ENCODE peak calls at places on chromosomes 1 and 21, in five cellular contexts. One of them, this sample, is unnamed.

GRCh38 chr1:62439652-62440371 is 3.0 kb downstream of the USP1 start:
- DNase-seq in GM13977: peak
- DNase-seq in epithelial cell of esophagus: no peak
- DNase-seq in astrocyte of the spinal cord: no peak
- DNase-seq in DND-41: no peak
- DNase-seq in this sample: no peak

GRCh38 chr1:235336903-235337302 is 8.5 kb downstream of the GGPS1 start:
- DNase-seq in GM13977: no peak
- DNase-seq in epithelial cell of esophagus: no peak
- DNase-seq in astrocyte of the spinal cord: no peak
- DNase-seq in DND-41: peak
- DNase-seq in this sample: no peak

GRCh38 chr21:44932366-44933181 is 7.3 kb upstream of the SLX9 start:
- DNase-seq in GM13977: peak
- DNase-seq in epithelial cell of esophagus: peak
- DNase-seq in astrocyte of the spinal cord: no peak
- DNase-seq in DND-41: peak
- DNase-seq in this sample: peak

GRCh38 chr21:42707207-42707830 is 53.9 kb downstream of the PDE9A start:
- DNase-seq in GM13977: no peak
- DNase-seq in epithelial cell of esophagus: no peak
- DNase-seq in astrocyte of the spinal cord: no peak
- DNase-seq in DND-41: no peak
- DNase-seq in this sample: no peak

GRCh38 chr1:31701137-31701736 is 2.6 kb downstream of the COL16A1 start:
- DNase-seq in GM13977: no peak
- DNase-seq in epithelial cell of esophagus: peak
- DNase-seq in astrocyte of the spinal cord: peak
- DNase-seq in DND-41: peak
- DNase-seq in this sample: no peak

GRCh38 chr1:3245344-3245743 is 176.3 kb downstream of the PRDM16 start:
- DNase-seq in GM13977: no peak
- DNase-seq in epithelial cell of esophagus: no peak
- DNase-seq in astrocyte of the spinal cord: no peak
- DNase-seq in DND-41: no peak
- DNase-seq in this sample: no peak

GRCh38 chr1:221726331-221726692 is 15.6 kb downstream of the DUSP10 start:
- DNase-seq in GM13977: peak
- DNase-seq in epithelial cell of esophagus: no peak
- DNase-seq in astrocyte of the spinal cord: no peak
- DNase-seq in DND-41: no peak
- DNase-seq in this sample: no peak

GRCh38 chr1:21624577-21625389 is 44.4 kb downstream of the RAP1GAP start:
- DNase-seq in GM13977: no peak
- DNase-seq in epithelial cell of esophagus: no peak
- DNase-seq in astrocyte of the spinal cord: no peak
- DNase-seq in DND-41: no peak
- DNase-seq in this sample: no peak

GRCh38 chr1:240092301-240093119 is 827 bp downstream of the FMN2 start:
- DNase-seq in GM13977: peak
- DNase-seq in epithelial cell of esophagus: peak
- DNase-seq in astrocyte of the spinal cord: peak
- DNase-seq in DND-41: no peak
- DNase-seq in this sample: no peak

GRCh38 chr1:208997726-208998312 is 585.7 kb upstream of the CAMK1G start:
- DNase-seq in GM13977: no peak
- DNase-seq in epithelial cell of esophagus: peak
- DNase-seq in astrocyte of the spinal cord: no peak
- DNase-seq in DND-41: no peak
- DNase-seq in this sample: no peak

GRCh38 chr1:86380257-86380861 is 15.8 kb downstream of the ODF2L start:
- DNase-seq in GM13977: peak
- DNase-seq in epithelial cell of esophagus: peak
- DNase-seq in astrocyte of the spinal cord: peak
- DNase-seq in DND-41: no peak
- DNase-seq in this sample: no peak

GRCh38 chr1:62325696-62326095 is 6.5 kb upstream of the KANK4 start:
- DNase-seq in GM13977: no peak
- DNase-seq in epithelial cell of esophagus: peak
- DNase-seq in astrocyte of the spinal cord: peak
- DNase-seq in DND-41: no peak
- DNase-seq in this sample: no peak

GRCh38 chr1:59928996-59929395 is 2.4 kb upstream of the CYP2J2 start:
- DNase-seq in GM13977: no peak
- DNase-seq in epithelial cell of esophagus: peak
- DNase-seq in astrocyte of the spinal cord: no peak
- DNase-seq in DND-41: no peak
- DNase-seq in this sample: no peak

GRCh38 chr1:174875306-174875705 is 124.4 kb upstream of the CACYBP start:
- DNase-seq in GM13977: no peak
- DNase-seq in epithelial cell of esophagus: peak
- DNase-seq in astrocyte of the spinal cord: no peak
- DNase-seq in DND-41: no peak
- DNase-seq in this sample: no peak

GRCh38 chr1:19398309-19398760 is 86.2 kb downstream of the SLC66A1 start:
- DNase-seq in GM13977: no peak
- DNase-seq in epithelial cell of esophagus: peak
- DNase-seq in astrocyte of the spinal cord: peak
- DNase-seq in DND-41: no peak
- DNase-seq in this sample: no peak

GRCh38 chr1:202023033-202023433 is 12.6 kb downstream of the ELF3 start:
- DNase-seq in GM13977: no peak
- DNase-seq in epithelial cell of esophagus: peak
- DNase-seq in astrocyte of the spinal cord: no peak
- DNase-seq in DND-41: no peak
- DNase-seq in this sample: no peak

GRCh38 chr1:223264983-223265663 is 98.9 kb downstream of the SUSD4 start:
- DNase-seq in GM13977: no peak
- DNase-seq in epithelial cell of esophagus: no peak
- DNase-seq in astrocyte of the spinal cord: no peak
- DNase-seq in DND-41: no peak
- DNase-seq in this sample: no peak

GRCh38 chr1:42945171-42945570 is 13.5 kb downstream of the SLC2A1 start:
- DNase-seq in GM13977: no peak
- DNase-seq in epithelial cell of esophagus: no peak
- DNase-seq in astrocyte of the spinal cord: no peak
- DNase-seq in DND-41: no peak
- DNase-seq in this sample: no peak

GRCh38 chr1:3185896-3186525 is 117.0 kb downstream of the PRDM16 start:
- DNase-seq in GM13977: no peak
- DNase-seq in epithelial cell of esophagus: no peak
- DNase-seq in astrocyte of the spinal cord: no peak
- DNase-seq in DND-41: no peak
- DNase-seq in this sample: no peak

GRCh38 chr1:67582625-67583461 is 102.2 kb upstream of the GADD45A start:
- DNase-seq in GM13977: no peak
- DNase-seq in epithelial cell of esophagus: no peak
- DNase-seq in astrocyte of the spinal cord: peak
- DNase-seq in DND-41: no peak
- DNase-seq in this sample: no peak

GRCh38 chr1:110310300-110310699 is 28.9 kb upstream of the RBM15 start:
- DNase-seq in GM13977: no peak
- DNase-seq in epithelial cell of esophagus: no peak
- DNase-seq in astrocyte of the spinal cord: no peak
- DNase-seq in DND-41: no peak
- DNase-seq in this sample: no peak

GRCh38 chr1:170354216-170354615 is 177.8 kb upstream of the GORAB start:
- DNase-seq in GM13977: no peak
- DNase-seq in epithelial cell of esophagus: no peak
- DNase-seq in astrocyte of the spinal cord: no peak
- DNase-seq in DND-41: no peak
- DNase-seq in this sample: no peak

GRCh38 chr1:11918779-11919519 is 7.3 kb downstream of the KIAA2013 start:
- DNase-seq in GM13977: no peak
- DNase-seq in epithelial cell of esophagus: peak
- DNase-seq in astrocyte of the spinal cord: peak
- DNase-seq in DND-41: no peak
- DNase-seq in this sample: no peak

GRCh38 chr1:68308034-68308433 is 75.7 kb upstream of the WLS start:
- DNase-seq in GM13977: no peak
- DNase-seq in epithelial cell of esophagus: no peak
- DNase-seq in astrocyte of the spinal cord: no peak
- DNase-seq in DND-41: no peak
- DNase-seq in this sample: no peak

GRCh38 chr1:43308635-43309580 is 8.1 kb downstream of the TIE1 start:
- DNase-seq in GM13977: no peak
- DNase-seq in epithelial cell of esophagus: no peak
- DNase-seq in astrocyte of the spinal cord: no peak
- DNase-seq in DND-41: no peak
- DNase-seq in this sample: no peak

GRCh38 chr1:188023206-188023605 is 1194.5 kb downstream of the PLA2G4A start:
- DNase-seq in GM13977: no peak
- DNase-seq in epithelial cell of esophagus: peak
- DNase-seq in astrocyte of the spinal cord: peak
- DNase-seq in DND-41: no peak
- DNase-seq in this sample: no peak

GRCh38 chr1:46562498-46562897 is 11.1 kb upstream of the KNCN start:
- DNase-seq in GM13977: no peak
- DNase-seq in epithelial cell of esophagus: no peak
- DNase-seq in astrocyte of the spinal cord: no peak
- DNase-seq in DND-41: no peak
- DNase-seq in this sample: no peak

GRCh38 chr21:38365521-38365920 is 108.7 kb downstream of the KCNJ15 start:
- DNase-seq in GM13977: no peak
- DNase-seq in epithelial cell of esophagus: no peak
- DNase-seq in astrocyte of the spinal cord: no peak
- DNase-seq in DND-41: no peak
- DNase-seq in this sample: no peak

GRCh38 chr1:83497563-83497962 is 501.4 kb downstream of the TTLL7 start:
- DNase-seq in GM13977: no peak
- DNase-seq in epithelial cell of esophagus: peak
- DNase-seq in astrocyte of the spinal cord: no peak
- DNase-seq in DND-41: no peak
- DNase-seq in this sample: no peak

GRCh38 chr1:25167269-25168192 is 64.8 kb downstream of the SYF2 start:
- DNase-seq in GM13977: no peak
- DNase-seq in epithelial cell of esophagus: no peak
- DNase-seq in astrocyte of the spinal cord: no peak
- DNase-seq in DND-41: peak
- DNase-seq in this sample: no peak

GRCh38 chr1:85278853-85279314 is 2.5 kb upstream of the BCL10 start:
- DNase-seq in GM13977: peak
- DNase-seq in epithelial cell of esophagus: peak
- DNase-seq in astrocyte of the spinal cord: peak
- DNase-seq in DND-41: no peak
- DNase-seq in this sample: no peak

GRCh38 chr1:116292929-116293725 is 79.9 kb upstream of the ATP1A1 start:
- DNase-seq in GM13977: no peak
- DNase-seq in epithelial cell of esophagus: no peak
- DNase-seq in astrocyte of the spinal cord: no peak
- DNase-seq in DND-41: no peak
- DNase-seq in this sample: no peak

GRCh38 chr1:28147264-28148094 is 29.0 kb downstream of the PTAFR start:
- DNase-seq in GM13977: no peak
- DNase-seq in epithelial cell of esophagus: no peak
- DNase-seq in astrocyte of the spinal cord: no peak
- DNase-seq in DND-41: no peak
- DNase-seq in this sample: no peak

GRCh38 chr1:158731707-158732106 is 11.2 kb upstream of the OR6K3 start:
- DNase-seq in GM13977: no peak
- DNase-seq in epithelial cell of esophagus: no peak
- DNase-seq in astrocyte of the spinal cord: no peak
- DNase-seq in DND-41: no peak
- DNase-seq in this sample: no peak

GRCh38 chr1:112722601-112723510 is 7.7 kb upstream of the PPM1J start:
- DNase-seq in GM13977: no peak
- DNase-seq in epithelial cell of esophagus: no peak
- DNase-seq in astrocyte of the spinal cord: no peak
- DNase-seq in DND-41: no peak
- DNase-seq in this sample: no peak

GRCh38 chr1:21663251-21663950 is 5.8 kb downstream of the RAP1GAP start:
- DNase-seq in GM13977: no peak
- DNase-seq in epithelial cell of esophagus: no peak
- DNase-seq in astrocyte of the spinal cord: no peak
- DNase-seq in DND-41: no peak
- DNase-seq in this sample: no peak